ENCODE peak calls at places on chromosomes 16 and 17, in eight cellular contexts. One of them, this sample, is unnamed. For H3K4me1, the result is how much of the 10 kb centered on the place peaks cover.

GRCh38 chr16:69309316-69309715 is 1.8 kb upstream of the VPS4A start:
- DNase-seq in CD8-positive, alpha-beta T cell: no peak
- DNase-seq in GM23338: peak
- DNase-seq in transverse colon: no peak
- DNase-seq in stomach: no peak
- DNase-seq in ovary: no peak
- DNase-seq in Peyer's patch: no peak
- DNase-seq in upper lobe of right lung: no peak
- DNase-seq in this sample: no peak

GRCh38 chr17:67362173-67362572 is 4.2 kb downstream of the PSMD12 start:
- DNase-seq in Peyer's patch: no peak
- DNase-seq in stomach: no peak
- DNase-seq in GM23338: no peak
- DNase-seq in transverse colon: no peak
- DNase-seq in CD8-positive, alpha-beta T cell: no peak
- DNase-seq in upper lobe of right lung: no peak
- DNase-seq in ovary: no peak
- DNase-seq in this sample: no peak

GRCh38 chr16:8998114-8998513 is 34.4 kb upstream of the USP7 start:
- DNase-seq in Peyer's patch: no peak
- DNase-seq in stomach: no peak
- DNase-seq in ovary: no peak
- DNase-seq in CD8-positive, alpha-beta T cell: no peak
- DNase-seq in GM23338: no peak
- DNase-seq in transverse colon: no peak
- DNase-seq in upper lobe of right lung: no peak
- DNase-seq in this sample: no peak

GRCh38 chr17:63436523-63437110 is 9.5 kb downstream of the CYB561 start:
- DNase-seq in upper lobe of right lung: no peak
- DNase-seq in ovary: no peak
- DNase-seq in transverse colon: no peak
- DNase-seq in stomach: peak
- DNase-seq in GM23338: peak
- DNase-seq in Peyer's patch: no peak
- DNase-seq in CD8-positive, alpha-beta T cell: no peak
- DNase-seq in this sample: no peak

GRCh38 chr17:22411185-22411784 is 719.0 kb downstream of the KCNJ18 start:
- DNase-seq in Peyer's patch: no peak
- DNase-seq in upper lobe of right lung: no peak
- DNase-seq in CD8-positive, alpha-beta T cell: no peak
- DNase-seq in GM23338: no peak
- DNase-seq in stomach: no peak
- DNase-seq in transverse colon: no peak
- DNase-seq in ovary: no peak
- DNase-seq in this sample: no peak

GRCh38 chr16:887846-888245 is 82.9 kb downstream of the LMF1 start:
- DNase-seq in CD8-positive, alpha-beta T cell: no peak
- DNase-seq in stomach: no peak
- DNase-seq in upper lobe of right lung: no peak
- DNase-seq in ovary: peak
- DNase-seq in Peyer's patch: no peak
- DNase-seq in GM23338: no peak
- DNase-seq in transverse colon: no peak
- DNase-seq in this sample: no peak

GRCh38 chr16:85296859-85297698 is 184.8 kb upstream of the CIBAR2 start:
- DNase-seq in upper lobe of right lung: peak
- DNase-seq in stomach: peak
- DNase-seq in Peyer's patch: no peak
- DNase-seq in transverse colon: peak
- DNase-seq in ovary: no peak
- DNase-seq in CD8-positive, alpha-beta T cell: peak
- DNase-seq in GM23338: peak
- DNase-seq in this sample: peak

GRCh38 chr17:16135461-16135860 is 79.9 kb downstream of the NCOR1 start:
- DNase-seq in ovary: no peak
- DNase-seq in CD8-positive, alpha-beta T cell: no peak
- DNase-seq in GM23338: no peak
- DNase-seq in Peyer's patch: no peak
- DNase-seq in stomach: no peak
- DNase-seq in transverse colon: no peak
- DNase-seq in upper lobe of right lung: no peak
- DNase-seq in this sample: no peak

GRCh38 chr17:78957076-78957475 is 22.6 kb downstream of the LGALS3BP start:
- DNase-seq in transverse colon: no peak
- DNase-seq in CD8-positive, alpha-beta T cell: no peak
- DNase-seq in ovary: no peak
- DNase-seq in upper lobe of right lung: no peak
- DNase-seq in GM23338: no peak
- DNase-seq in stomach: peak
- DNase-seq in Peyer's patch: no peak
- DNase-seq in this sample: no peak

GRCh38 chr17:1762233-1762905 is 509 bp downstream of the SERPINF1 start:
- DNase-seq in CD8-positive, alpha-beta T cell: no peak
- DNase-seq in upper lobe of right lung: no peak
- DNase-seq in ovary: no peak
- DNase-seq in transverse colon: no peak
- DNase-seq in GM23338: peak
- DNase-seq in Peyer's patch: no peak
- DNase-seq in stomach: no peak
- DNase-seq in this sample: no peak

GRCh38 chr16:3717235-3718018 is at the start of gene TRAP1:
- DNase-seq in CD8-positive, alpha-beta T cell: peak
- DNase-seq in ovary: peak
- DNase-seq in upper lobe of right lung: peak
- DNase-seq in transverse colon: peak
- DNase-seq in Peyer's patch: peak
- DNase-seq in GM23338: peak
- DNase-seq in stomach: peak
- DNase-seq in this sample: peak

GRCh38 chr17:51188321-51188853 is 22.2 kb downstream of the NME2 start:
- DNase-seq in ovary: no peak
- DNase-seq in transverse colon: no peak
- DNase-seq in CD8-positive, alpha-beta T cell: no peak
- DNase-seq in stomach: no peak
- DNase-seq in Peyer's patch: no peak
- DNase-seq in GM23338: no peak
- DNase-seq in upper lobe of right lung: no peak
- DNase-seq in this sample: no peak

GRCh38 chr17:19771971-19772630 is 24.0 kb upstream of the ALDH3A1 start:
- DNase-seq in CD8-positive, alpha-beta T cell: peak
- DNase-seq in Peyer's patch: no peak
- DNase-seq in upper lobe of right lung: no peak
- DNase-seq in GM23338: no peak
- DNase-seq in transverse colon: no peak
- DNase-seq in stomach: no peak
- DNase-seq in ovary: no peak
- DNase-seq in this sample: no peak

GRCh38 chr17:56939869-56940484 is 20.9 kb downstream of the COIL start:
- DNase-seq in GM23338: peak
- DNase-seq in ovary: no peak
- DNase-seq in transverse colon: no peak
- DNase-seq in CD8-positive, alpha-beta T cell: no peak
- DNase-seq in upper lobe of right lung: no peak
- DNase-seq in stomach: no peak
- DNase-seq in Peyer's patch: no peak
- DNase-seq in this sample: no peak

GRCh38 chr16:88839026-88839529 is 17.7 kb downstream of the GALNS start:
- DNase-seq in Peyer's patch: no peak
- DNase-seq in transverse colon: no peak
- DNase-seq in stomach: no peak
- DNase-seq in CD8-positive, alpha-beta T cell: no peak
- DNase-seq in upper lobe of right lung: no peak
- DNase-seq in ovary: no peak
- DNase-seq in GM23338: no peak
- DNase-seq in this sample: no peak
- TF ChIP-seq CTCF in Peyer's patch: no peak
- TF ChIP-seq CTCF in transverse colon: no peak
- TF ChIP-seq CTCF in stomach: no peak
- TF ChIP-seq CTCF in CD8-positive, alpha-beta T cell: no peak
- TF ChIP-seq CTCF in upper lobe of right lung: no peak
- TF ChIP-seq CTCF in ovary: no peak
- TF ChIP-seq CTCF in GM23338: peak
- TF ChIP-seq CTCF in this sample: no peak

DNA sequence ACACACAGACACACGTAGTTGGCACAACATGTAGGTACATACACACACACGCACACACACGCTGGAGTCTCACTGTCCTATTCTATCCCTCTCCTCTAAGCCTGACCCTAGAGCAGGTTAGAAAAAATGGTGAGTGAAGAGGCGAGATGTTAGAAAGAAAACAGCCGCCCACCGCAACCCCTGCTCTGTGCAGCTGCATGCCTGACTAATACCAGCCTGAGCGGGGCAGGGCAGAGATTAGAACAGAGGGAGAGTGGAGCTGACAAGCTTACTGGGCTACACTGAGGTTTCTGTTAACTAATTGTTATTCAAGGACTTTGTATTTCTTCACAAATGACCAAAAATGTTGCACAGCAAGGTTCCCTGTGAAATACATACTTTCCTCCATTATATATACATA is 59.8 kb downstream of the AMFR start:
- DNase-seq in stomach: no peak
- DNase-seq in CD8-positive, alpha-beta T cell: no peak
- DNase-seq in GM23338: no peak
- DNase-seq in Peyer's patch: no peak
- DNase-seq in transverse colon: no peak
- DNase-seq in ovary: no peak
- DNase-seq in upper lobe of right lung: no peak
- DNase-seq in this sample: no peak
- H3K4me1 ChIP-seq in stomach: under half
- H3K4me1 ChIP-seq in CD8-positive, alpha-beta T cell: under half
- H3K4me1 ChIP-seq in GM23338: under half
- H3K4me1 ChIP-seq in Peyer's patch: under half
- H3K4me1 ChIP-seq in transverse colon: under half
- H3K4me1 ChIP-seq in ovary: under half
- H3K4me1 ChIP-seq in upper lobe of right lung: under half
- H3K4me1 ChIP-seq in this sample: under half

GRCh38 chr16:88478889-88479794 is 26.1 kb downstream of the ZFPM1 start:
- DNase-seq in GM23338: no peak
- DNase-seq in upper lobe of right lung: no peak
- DNase-seq in Peyer's patch: no peak
- DNase-seq in transverse colon: peak
- DNase-seq in ovary: no peak
- DNase-seq in CD8-positive, alpha-beta T cell: no peak
- DNase-seq in stomach: peak
- DNase-seq in this sample: no peak
- H3K27ac ChIP-seq in GM23338: no peak
- H3K27ac ChIP-seq in upper lobe of right lung: no peak
- H3K27ac ChIP-seq in Peyer's patch: no peak
- H3K27ac ChIP-seq in transverse colon: no peak
- H3K27ac ChIP-seq in ovary: no peak
- H3K27ac ChIP-seq in CD8-positive, alpha-beta T cell: no peak
- H3K27ac ChIP-seq in stomach: peak
- H3K27ac ChIP-seq in this sample: no peak

GRCh38 chr17:3727041-3727440 is 3.3 kb downstream of the HASPIN start:
- DNase-seq in CD8-positive, alpha-beta T cell: no peak
- DNase-seq in upper lobe of right lung: no peak
- DNase-seq in GM23338: no peak
- DNase-seq in stomach: no peak
- DNase-seq in Peyer's patch: no peak
- DNase-seq in transverse colon: no peak
- DNase-seq in ovary: no peak
- DNase-seq in this sample: no peak

GRCh38 chr17:3724373-3725077 is 822 bp downstream of the HASPIN start:
- DNase-seq in GM23338: peak
- DNase-seq in ovary: peak
- DNase-seq in Peyer's patch: no peak
- DNase-seq in upper lobe of right lung: peak
- DNase-seq in transverse colon: no peak
- DNase-seq in CD8-positive, alpha-beta T cell: no peak
- DNase-seq in stomach: no peak
- DNase-seq in this sample: no peak

GRCh38 chr17:3722716-3723115 is 987 bp upstream of the HASPIN start:
- DNase-seq in stomach: no peak
- DNase-seq in Peyer's patch: no peak
- DNase-seq in upper lobe of right lung: no peak
- DNase-seq in transverse colon: no peak
- DNase-seq in GM23338: no peak
- DNase-seq in ovary: no peak
- DNase-seq in CD8-positive, alpha-beta T cell: no peak
- DNase-seq in this sample: no peak

GRCh38 chr17:3723188-3723555 is 531 bp upstream of the HASPIN start:
- DNase-seq in GM23338: no peak
- DNase-seq in transverse colon: no peak
- DNase-seq in stomach: no peak
- DNase-seq in upper lobe of right lung: no peak
- DNase-seq in Peyer's patch: no peak
- DNase-seq in ovary: no peak
- DNase-seq in CD8-positive, alpha-beta T cell: no peak
- DNase-seq in this sample: no peak

DNA sequence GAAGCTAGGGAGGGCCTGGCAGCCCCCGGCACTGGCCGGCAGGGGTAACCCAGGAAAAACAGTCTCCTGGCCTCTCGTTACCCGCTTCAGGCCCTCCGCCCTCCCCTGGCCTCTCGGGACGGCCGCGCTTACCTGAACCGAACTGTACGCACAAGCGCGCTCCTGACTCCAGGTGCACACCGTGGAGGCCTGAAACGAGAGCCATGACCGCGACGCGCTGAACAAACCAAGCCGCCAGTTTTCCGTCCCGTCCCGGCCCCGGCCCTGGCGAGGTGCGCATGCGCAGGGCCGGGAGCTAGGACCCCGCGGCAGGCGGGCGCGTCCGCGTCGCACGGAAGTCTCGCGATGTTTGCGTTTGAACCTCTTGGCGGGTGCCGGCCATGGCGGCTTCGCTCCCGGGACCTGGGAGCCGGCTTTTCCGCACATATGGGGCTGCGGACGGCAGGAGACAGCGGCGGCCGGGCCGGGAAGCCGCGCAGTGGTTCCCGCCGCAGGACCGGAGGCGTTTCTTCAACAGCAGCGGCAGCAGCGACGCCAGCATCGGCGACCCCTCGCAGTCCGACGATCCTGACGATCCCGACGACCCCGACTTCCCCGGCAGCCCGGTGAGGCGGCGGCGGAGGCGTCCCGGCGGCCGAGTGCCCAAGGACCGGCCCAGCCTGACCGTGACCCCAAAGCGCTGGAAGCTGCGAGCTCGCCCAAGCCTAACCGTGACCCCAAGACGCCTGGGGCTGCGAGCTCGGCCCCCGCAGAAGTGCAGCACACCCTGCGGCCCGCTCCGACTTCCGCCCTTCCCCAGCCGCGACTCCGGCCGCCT is at the start of gene HASPIN:
- DNase-seq in ovary: peak
- DNase-seq in transverse colon: peak
- DNase-seq in CD8-positive, alpha-beta T cell: peak
- DNase-seq in Peyer's patch: peak
- DNase-seq in upper lobe of right lung: peak
- DNase-seq in GM23338: peak
- DNase-seq in stomach: peak
- DNase-seq in this sample: peak
- TF ChIP-seq CTCF in ovary: peak
- TF ChIP-seq CTCF in transverse colon: peak
- TF ChIP-seq CTCF in CD8-positive, alpha-beta T cell: no peak
- TF ChIP-seq CTCF in Peyer's patch: peak
- TF ChIP-seq CTCF in upper lobe of right lung: peak
- TF ChIP-seq CTCF in GM23338: no peak
- TF ChIP-seq CTCF in stomach: no peak
- TF ChIP-seq CTCF in this sample: no peak